ENCODE peak calls at places on chromosome 2, in five cellular contexts. C is HCT116, Z is ovary, S is body of pancreas, E is lung. V is an unnamed sample.

GRCh38 chr2:112658820-112659667 is 13.3 kb downstream of the SLC20A1 start:
- DNase-seq in E (no peak), C (no peak), S (no peak), Z (no peak), V (no peak)

GRCh38 chr2:157743051-157743450 is 114.4 kb upstream of the ACVR1C start:
- DNase-seq in S (no peak), C (no peak), E (no peak), Z (no peak), V (no peak)

GRCh38 chr2:239318790-239319189 is 82.0 kb downstream of the HDAC4 start:
- DNase-seq in Z (peak; percentile 25), S (no peak), E (no peak), C (no peak), V (no peak)

GRCh38 chr2:2012505-2012904 is 268.2 kb upstream of the PXDN start:
- DNase-seq in Z (no peak), C (no peak), E (no peak), S (no peak), V (no peak)

GRCh38 chr2:120737802-120738516 is 2.3 kb downstream of the GLI2 start:
- DNase-seq in S (peak; percentile 55), E (peak; percentile 29), Z (peak; percentile 54), C (no peak), V (no peak)

GRCh38 chr2:204535356-204535755 is 9.9 kb upstream of the PARD3B start:
- DNase-seq in C (no peak), Z (no peak), S (no peak), E (no peak), V (no peak)

GRCh38 chr2:26892133-26892532 is 44.2 kb downstream of the DPYSL5 start:
- DNase-seq in Z (no peak), E (no peak), S (no peak), C (no peak), V (no peak)

GRCh38 chr2:42132066-42132965 is 36.8 kb upstream of the EML4 start:
- DNase-seq in E (no peak), C (no peak), S (no peak), Z (no peak), V (no peak)

GRCh38 chr2:157331696-157332095 is 6.1 kb upstream of the ERMN start:
- DNase-seq in C (no peak), E (no peak), Z (no peak), S (no peak), V (no peak)

GRCh38 chr2:204544961-204545860 is at the start of gene PARD3B:
- DNase-seq in E (peak; percentile 54), Z (peak; percentile 67), C (peak; percentile 18), S (peak; percentile 68), V (peak; percentile 89)

GRCh38 chr2:236828820-236829219 is 256.9 kb upstream of the COPS8 start:
- DNase-seq in S (no peak), Z (no peak), E (no peak), C (no peak), V (no peak)

GRCh38 chr2:96537066-96537733 is 648 bp downstream of the ARID5A start:
- DNase-seq in Z (peak; percentile 71), S (peak; percentile 60), E (peak; percentile 75), C (no peak), V (peak; percentile 55)

GRCh38 chr2:156680266-156680665 is 244.1 kb downstream of the GPD2 start:
- DNase-seq in C (no peak), Z (no peak), S (no peak), E (no peak), V (no peak)

GRCh38 chr2:48508461-48509124 is 21.4 kb upstream of the STON1 start:
- DNase-seq in E (no peak), C (no peak), Z (no peak), S (no peak), V (peak; percentile 54)

GRCh38 chr2:147327636-147328035 is 517.2 kb upstream of the ACVR2A start:
- DNase-seq in Z (no peak), S (no peak), C (no peak), E (no peak), V (no peak)

GRCh38 chr2:29233428-29233827 is 118.2 kb downstream of the CLIP4 start:
- DNase-seq in E (no peak), Z (no peak), S (no peak), C (no peak), V (no peak)

GRCh38 chr2:240502430-240503121 is 55.2 kb downstream of the ANKMY1 start:
- DNase-seq in Z (no peak), E (no peak), C (no peak), S (no peak), V (no peak)

GRCh38 chr2:121258066-121258465 is 26.9 kb downstream of the TFCP2L1 start:
- DNase-seq in E (no peak), Z (no peak), C (no peak), S (no peak), V (peak; percentile 12)

GRCh38 chr2:72035518-72036172 is 112.0 kb downstream of the CYP26B1 start:
- DNase-seq in Z (no peak), C (no peak), E (peak; percentile 22), S (no peak), V (no peak)

GRCh38 chr2:6184532-6185302 is 492.5 kb downstream of the SOX11 start:
- DNase-seq in S (peak; percentile 19), Z (no peak), C (no peak), E (no peak), V (no peak)

GRCh38 chr2:47028171-47028570 is 112.6 kb upstream of the MCFD2 start:
- DNase-seq in Z (no peak), C (no peak), S (no peak), E (no peak), V (no peak)

GRCh38 chr2:159227467-159227866 is 59.0 kb downstream of the WDSUB1 start:
- DNase-seq in C (no peak), S (no peak), E (no peak), Z (no peak), V (no peak)

GRCh38 chr2:127154396-127154795 is 47.4 kb upstream of the BIN1 start:
- DNase-seq in S (no peak), Z (peak; percentile 15), C (no peak), E (no peak), V (no peak)

GRCh38 chr2:42216712-42217111 is 47.6 kb downstream of the EML4 start:
- DNase-seq in S (no peak), E (no peak), C (no peak), Z (no peak), V (no peak)

GRCh38 chr2:119064567-119064966 is 94.0 kb downstream of the C1QL2 start:
- DNase-seq in Z (no peak), S (no peak), E (no peak), C (no peak), V (no peak)

GRCh38 chr2:119065146-119065545 is 93.4 kb downstream of the C1QL2 start:
- DNase-seq in C (no peak), Z (no peak), S (no peak), E (no peak), V (no peak)

GRCh38 chr2:119063146-119063545 is 95.4 kb downstream of the C1QL2 start:
- DNase-seq in E (no peak), C (no peak), Z (no peak), S (no peak), V (no peak)

GRCh38 chr2:119062179-119062578 is 96.4 kb downstream of the C1QL2 start:
- DNase-seq in Z (no peak), S (no peak), C (no peak), E (no peak), V (no peak)

GRCh38 chr2:119062652-119063051 is 95.9 kb downstream of the C1QL2 start:
- DNase-seq in C (no peak), S (no peak), E (no peak), Z (no peak), V (no peak)
- H3K4me1 ChIP-seq in C (no peaks in the 10 kb centered on the region), S (no peaks in the 10 kb centered on the region), E (no peaks in the 10 kb centered on the region), Z (no peaks in the 10 kb centered on the region), V (peaks cover 10% of the 10 kb centered on the region)

GRCh38 chr2:10722252-10722825 is 909 bp downstream of the ATP6V1C2 start:
- DNase-seq in Z (no peak), E (no peak), S (no peak), C (no peak), V (no peak)
- H3K4me3 ChIP-seq in Z (no peak overlapping the region), E (no peak overlapping the region), S (no peak overlapping the region), C (peak overlapping the region; percentile 58), V (peak overlapping the region; percentile 57)

DNA sequence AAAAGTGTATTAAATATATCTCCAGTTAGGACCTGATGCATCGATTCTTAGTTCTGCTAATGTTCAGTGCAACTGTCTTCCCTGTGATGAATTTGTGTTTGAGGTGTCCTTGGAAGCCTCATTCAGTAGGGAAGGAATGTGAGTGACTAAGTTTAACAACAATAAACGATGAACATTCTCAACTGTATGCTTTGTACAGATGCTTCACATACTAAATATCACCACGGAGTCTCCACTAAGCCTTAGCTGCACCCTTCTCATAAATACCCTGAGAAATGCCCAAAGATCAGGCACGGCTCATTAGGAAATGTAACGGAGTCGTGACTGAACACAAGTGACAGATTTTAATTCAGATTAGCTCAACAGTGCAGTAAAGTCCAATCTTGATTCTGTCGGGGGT is 24.4 kb upstream of the AGFG1 start:
- DNase-seq in C (no peak), S (no peak), Z (no peak), E (no peak), V (no peak)
- H3K4me1 ChIP-seq in C (no peaks in the 10 kb centered on the region), S (peaks cover 23% of the 10 kb centered on the region), Z (no peaks in the 10 kb centered on the region), E (no peaks in the 10 kb centered on the region), V (peaks cover 22% of the 10 kb centered on the region)

GRCh38 chr2:232488097-232488711 is 570 bp upstream of the ECEL1 start:
- DNase-seq in S (no peak), C (no peak), Z (no peak), E (no peak), V (no peak)

GRCh38 chr2:232485757-232486557 is 1.7 kb downstream of the ECEL1 start:
- DNase-seq in C (no peak), E (no peak), S (peak; percentile 4), Z (peak; percentile 53), V (no peak)

GRCh38 chr2:232485333-232485756 is 2.3 kb downstream of the ECEL1 start:
- DNase-seq in Z (peak; percentile 27), C (no peak), E (no peak), S (no peak), V (no peak)

GRCh38 chr2:232487385-232488096 is at the start of gene ECEL1:
- DNase-seq in E (no peak), Z (peak; percentile 57), C (no peak), S (no peak), V (peak; percentile 40)

GRCh38 chr2:232486558-232487384 is 863 bp downstream of the ECEL1 start:
- DNase-seq in Z (peak; percentile 48), S (peak; percentile 7), E (no peak), C (no peak), V (no peak)
- H3K4me3 ChIP-seq in Z (peak overlapping the region; percentile 7), S (no peak overlapping the region), E (no peak overlapping the region), C (no peak overlapping the region), V (peak overlapping the region; percentile 41)